ENCODE peak calls at places on chromosomes 7 and 10, in seven cellular contexts. B, W, T, L, R, G and S are unnamed samples.

GRCh38 chr10:22676435-22676834 is 37.9 kb downstream of the PIP4K2A start:
- ATAC-seq in R (no peak), L (no peak), B (peak), G (peak), T (peak), W (no peak), S (no peak)

GRCh38 chr10:124290095-124290795 is 128.5 kb downstream of the OAT start:
- ATAC-seq in B (peak), G (peak), L (peak), T (no peak), R (no peak), W (peak), S (no peak)

GRCh38 chr7:142812437-142813215 is 41.9 kb downstream of the PRSS2 start:
- ATAC-seq in R (peak), B (no peak), W (no peak), L (no peak), T (no peak), G (no peak), S (no peak)

GRCh38 chr7:4058158-4058557 is 623.9 kb upstream of the FOXK1 start:
- ATAC-seq in R (no peak), L (no peak), W (no peak), T (no peak), B (no peak), G (no peak), S (no peak)

GRCh38 chr10:9038146-9038714 is 983.7 kb downstream of the GATA3 start:
- ATAC-seq in T (no peak), W (no peak), R (no peak), B (no peak), G (no peak), L (no peak), S (no peak)

GRCh38 chr7:104825099-104825498 is 188.9 kb upstream of the KMT2E start:
- ATAC-seq in R (no peak), G (peak), W (no peak), T (peak), B (peak), L (no peak), S (no peak)

GRCh38 chr10:133013478-133013877 is 71.1 kb upstream of the CFAP46 start:
- ATAC-seq in G (no peak), R (no peak), L (peak), B (no peak), T (no peak), W (peak), S (peak)

GRCh38 chr7:113085781-113086390 is 741 bp downstream of the GPR85 start:
- ATAC-seq in B (no peak), W (peak), T (no peak), L (peak), G (peak), R (peak), S (no peak)

GRCh38 chr10:69220041-69220451 is at the start of gene HKDC1:
- ATAC-seq in T (no peak), L (peak), B (no peak), W (no peak), G (no peak), R (no peak), S (no peak)

GRCh38 chr7:5701085-5701914 is 80.2 kb downstream of the RNF216 start:
- ATAC-seq in G (peak), L (peak), T (peak), W (no peak), R (peak), B (peak), S (no peak)

GRCh38 chr7:92671502-92672169 is 81.4 kb upstream of the FAM133B start:
- ATAC-seq in R (no peak), B (peak), W (no peak), T (peak), G (peak), L (no peak), S (no peak)

GRCh38 chr7:88072036-88072714 is 138.1 kb downstream of the ADAM22 start:
- ATAC-seq in L (no peak), B (no peak), R (no peak), G (no peak), W (no peak), T (no peak), S (no peak)

GRCh38 chr7:153581415-153581814 is 470.8 kb upstream of the DPP6 start:
- ATAC-seq in R (no peak), L (no peak), G (no peak), W (no peak), B (no peak), T (no peak), S (peak)

GRCh38 chr7:149284343-149284742 is 22.3 kb downstream of the ZNF783 start:
- ATAC-seq in T (peak), L (no peak), B (no peak), G (peak), W (no peak), R (no peak), S (no peak)

GRCh38 chr10:2225609-2226008 is 488.3 kb upstream of the ADARB2 start:
- ATAC-seq in B (no peak), T (no peak), L (no peak), G (no peak), R (no peak), W (no peak), S (no peak)